ENCODE peak calls at places on chromosomes 11 and 22, in six cellular contexts. One of them, this sample, is unnamed.

GRCh38 chr11:126939552-126939951 is 61.0 kb downstream of the KIRREL3 start:
- DNase-seq in HS-5: no peak
- DNase-seq in H9: no peak
- DNase-seq in colonic mucosa: no peak
- DNase-seq in OCI-M1: no peak
- DNase-seq in esophagus muscularis mucosa: no peak
- DNase-seq in this sample: no peak

GRCh38 chr11:74265256-74265655 is 46.2 kb downstream of the P4HA3 start:
- DNase-seq in HS-5: no peak
- DNase-seq in H9: no peak
- DNase-seq in colonic mucosa: no peak
- DNase-seq in OCI-M1: no peak
- DNase-seq in esophagus muscularis mucosa: peak
- DNase-seq in this sample: no peak

GRCh38 chr11:70823771-70824170 is 425.4 kb downstream of the CTTN start:
- DNase-seq in HS-5: no peak
- DNase-seq in H9: no peak
- DNase-seq in colonic mucosa: no peak
- DNase-seq in OCI-M1: no peak
- DNase-seq in esophagus muscularis mucosa: no peak
- DNase-seq in this sample: no peak

GRCh38 chr11:75673977-75674582 is 5.2 kb upstream of the MAP6 start:
- DNase-seq in HS-5: peak
- DNase-seq in H9: no peak
- DNase-seq in colonic mucosa: no peak
- DNase-seq in OCI-M1: peak
- DNase-seq in esophagus muscularis mucosa: no peak
- DNase-seq in this sample: no peak

GRCh38 chr11:134527382-134528243 is 115.6 kb upstream of the B3GAT1 start:
- DNase-seq in HS-5: no peak
- DNase-seq in H9: peak
- DNase-seq in colonic mucosa: peak
- DNase-seq in OCI-M1: no peak
- DNase-seq in esophagus muscularis mucosa: no peak
- DNase-seq in this sample: no peak

GRCh38 chr11:73157141-73158010 is 15.3 kb upstream of the FCHSD2 start:
- DNase-seq in HS-5: no peak
- DNase-seq in H9: no peak
- DNase-seq in colonic mucosa: no peak
- DNase-seq in OCI-M1: peak
- DNase-seq in esophagus muscularis mucosa: no peak
- DNase-seq in this sample: no peak

GRCh38 chr22:22687638-22688500 is 43.5 kb downstream of the GGTLC2 start:
- DNase-seq in HS-5: no peak
- DNase-seq in H9: peak
- DNase-seq in colonic mucosa: peak
- DNase-seq in OCI-M1: peak
- DNase-seq in esophagus muscularis mucosa: no peak
- DNase-seq in this sample: no peak

GRCh38 chr11:8218840-8219239 is 44.8 kb downstream of the LMO1 start:
- DNase-seq in HS-5: no peak
- DNase-seq in H9: peak
- DNase-seq in colonic mucosa: no peak
- DNase-seq in OCI-M1: no peak
- DNase-seq in esophagus muscularis mucosa: no peak
- DNase-seq in this sample: no peak

GRCh38 chr22:46758867-46759290 is 3.6 kb upstream of the TBC1D22A start:
- DNase-seq in HS-5: no peak
- DNase-seq in H9: peak
- DNase-seq in colonic mucosa: peak
- DNase-seq in OCI-M1: peak
- DNase-seq in esophagus muscularis mucosa: no peak
- DNase-seq in this sample: peak

GRCh38 chr11:128522063-128522942 is 65.1 kb downstream of the ETS1 start:
- DNase-seq in HS-5: peak
- DNase-seq in H9: peak
- DNase-seq in colonic mucosa: peak
- DNase-seq in OCI-M1: peak
- DNase-seq in esophagus muscularis mucosa: peak
- DNase-seq in this sample: peak

GRCh38 chr11:3014943-3015342 is 22.8 kb upstream of the NAP1L4 start:
- DNase-seq in HS-5: no peak
- DNase-seq in H9: no peak
- DNase-seq in colonic mucosa: no peak
- DNase-seq in OCI-M1: no peak
- DNase-seq in esophagus muscularis mucosa: no peak
- DNase-seq in this sample: no peak

GRCh38 chr11:128398517-128399152 is 188.7 kb downstream of the ETS1 start:
- DNase-seq in HS-5: no peak
- DNase-seq in H9: no peak
- DNase-seq in colonic mucosa: no peak
- DNase-seq in OCI-M1: no peak
- DNase-seq in esophagus muscularis mucosa: no peak
- DNase-seq in this sample: no peak

GRCh38 chr11:13685461-13686108 is 17.1 kb downstream of the FAR1 start:
- DNase-seq in HS-5: no peak
- DNase-seq in H9: no peak
- DNase-seq in colonic mucosa: no peak
- DNase-seq in OCI-M1: no peak
- DNase-seq in esophagus muscularis mucosa: no peak
- DNase-seq in this sample: no peak

GRCh38 chr11:75453916-75454655 is 21.1 kb upstream of the KLHL35 start:
- DNase-seq in HS-5: no peak
- DNase-seq in H9: no peak
- DNase-seq in colonic mucosa: no peak
- DNase-seq in OCI-M1: no peak
- DNase-seq in esophagus muscularis mucosa: no peak
- DNase-seq in this sample: no peak

GRCh38 chr22:23531966-23532735 is 47.9 kb downstream of the IGLL1 start:
- DNase-seq in HS-5: no peak
- DNase-seq in H9: peak
- DNase-seq in colonic mucosa: no peak
- DNase-seq in OCI-M1: no peak
- DNase-seq in esophagus muscularis mucosa: no peak
- DNase-seq in this sample: no peak

GRCh38 chr11:6817668-6818067 is 18.2 kb upstream of the OR6A2 start:
- DNase-seq in HS-5: no peak
- DNase-seq in H9: peak
- DNase-seq in colonic mucosa: no peak
- DNase-seq in OCI-M1: no peak
- DNase-seq in esophagus muscularis mucosa: no peak
- DNase-seq in this sample: no peak

GRCh38 chr11:57287884-57288283 is 36.9 kb downstream of the TNKS1BP1 start:
- DNase-seq in HS-5: no peak
- DNase-seq in H9: no peak
- DNase-seq in colonic mucosa: no peak
- DNase-seq in OCI-M1: no peak
- DNase-seq in esophagus muscularis mucosa: no peak
- DNase-seq in this sample: no peak

GRCh38 chr11:114131366-114131963 is 72.0 kb downstream of the ZBTB16 start:
- DNase-seq in HS-5: no peak
- DNase-seq in H9: no peak
- DNase-seq in colonic mucosa: no peak
- DNase-seq in OCI-M1: no peak
- DNase-seq in esophagus muscularis mucosa: no peak
- DNase-seq in this sample: no peak

GRCh38 chr11:106413222-106413621 is 335.8 kb downstream of the AASDHPPT start:
- DNase-seq in HS-5: no peak
- DNase-seq in H9: no peak
- DNase-seq in colonic mucosa: no peak
- DNase-seq in OCI-M1: no peak
- DNase-seq in esophagus muscularis mucosa: no peak
- DNase-seq in this sample: no peak

GRCh38 chr22:49010086-49010863 is 817.4 kb downstream of the BRD1 start:
- DNase-seq in HS-5: no peak
- DNase-seq in H9: peak
- DNase-seq in colonic mucosa: peak
- DNase-seq in OCI-M1: no peak
- DNase-seq in esophagus muscularis mucosa: peak
- DNase-seq in this sample: no peak

GRCh38 chr11:107916671-107917241 is 11.5 kb upstream of the RAB39A start:
- DNase-seq in HS-5: no peak
- DNase-seq in H9: peak
- DNase-seq in colonic mucosa: peak
- DNase-seq in OCI-M1: peak
- DNase-seq in esophagus muscularis mucosa: no peak
- DNase-seq in this sample: peak

GRCh38 chr11:112884012-112884767 is 77.0 kb upstream of the NCAM1 start:
- DNase-seq in HS-5: peak
- DNase-seq in H9: no peak
- DNase-seq in colonic mucosa: no peak
- DNase-seq in OCI-M1: peak
- DNase-seq in esophagus muscularis mucosa: no peak
- DNase-seq in this sample: no peak

GRCh38 chr11:94897330-94897768 is 76.0 kb downstream of the CWC15 start:
- DNase-seq in HS-5: no peak
- DNase-seq in H9: peak
- DNase-seq in colonic mucosa: peak
- DNase-seq in OCI-M1: peak
- DNase-seq in esophagus muscularis mucosa: peak
- DNase-seq in this sample: no peak

GRCh38 chr22:49023879-49024774 is 803.5 kb downstream of the BRD1 start:
- DNase-seq in HS-5: no peak
- DNase-seq in H9: no peak
- DNase-seq in colonic mucosa: no peak
- DNase-seq in OCI-M1: no peak
- DNase-seq in esophagus muscularis mucosa: no peak
- DNase-seq in this sample: no peak

GRCh38 chr11:6259638-6260019 is at the start of gene CCKBR:
- DNase-seq in HS-5: no peak
- DNase-seq in H9: peak
- DNase-seq in colonic mucosa: no peak
- DNase-seq in OCI-M1: no peak
- DNase-seq in esophagus muscularis mucosa: no peak
- DNase-seq in this sample: no peak

GRCh38 chr11:38446336-38446735 is 1848.3 kb upstream of the RAG2 start:
- DNase-seq in HS-5: peak
- DNase-seq in H9: no peak
- DNase-seq in colonic mucosa: no peak
- DNase-seq in OCI-M1: no peak
- DNase-seq in esophagus muscularis mucosa: no peak
- DNase-seq in this sample: no peak

GRCh38 chr11:130474637-130475400 is 26.4 kb downstream of the ADAMTS15 start:
- DNase-seq in HS-5: no peak
- DNase-seq in H9: no peak
- DNase-seq in colonic mucosa: no peak
- DNase-seq in OCI-M1: no peak
- DNase-seq in esophagus muscularis mucosa: no peak
- DNase-seq in this sample: peak

GRCh38 chr11:61022311-61023085 is 51.0 kb downstream of the CD6 start:
- DNase-seq in HS-5: no peak
- DNase-seq in H9: no peak
- DNase-seq in colonic mucosa: no peak
- DNase-seq in OCI-M1: no peak
- DNase-seq in esophagus muscularis mucosa: no peak
- DNase-seq in this sample: no peak

GRCh38 chr11:12535321-12535720 is 138.9 kb upstream of the TEAD1 start:
- DNase-seq in HS-5: no peak
- DNase-seq in H9: no peak
- DNase-seq in colonic mucosa: no peak
- DNase-seq in OCI-M1: no peak
- DNase-seq in esophagus muscularis mucosa: no peak
- DNase-seq in this sample: no peak

GRCh38 chr11:91804057-91804456 is 420.6 kb upstream of the FAT3 start:
- DNase-seq in HS-5: no peak
- DNase-seq in H9: peak
- DNase-seq in colonic mucosa: no peak
- DNase-seq in OCI-M1: peak
- DNase-seq in esophagus muscularis mucosa: no peak
- DNase-seq in this sample: no peak

GRCh38 chr11:610146-610801 is 5.5 kb downstream of the IRF7 start:
- DNase-seq in HS-5: no peak
- DNase-seq in H9: no peak
- DNase-seq in colonic mucosa: no peak
- DNase-seq in OCI-M1: no peak
- DNase-seq in esophagus muscularis mucosa: no peak
- DNase-seq in this sample: no peak

GRCh38 chr11:2393941-2394817 is 6.4 kb upstream of the TSSC4 start:
- DNase-seq in HS-5: no peak
- DNase-seq in H9: no peak
- DNase-seq in colonic mucosa: no peak
- DNase-seq in OCI-M1: no peak
- DNase-seq in esophagus muscularis mucosa: no peak
- DNase-seq in this sample: no peak

GRCh38 chr11:36432747-36433146 is 77.3 kb downstream of the TRAF6 start:
- DNase-seq in HS-5: no peak
- DNase-seq in H9: no peak
- DNase-seq in colonic mucosa: no peak
- DNase-seq in OCI-M1: no peak
- DNase-seq in esophagus muscularis mucosa: no peak
- DNase-seq in this sample: no peak

This sample was measured in CMK.